ENCODE peak calls at places on chromosome 21, in eight cellular contexts. Y is endothelial cell of umbilical vein, L is SK-N-SH, H is Panc1, G is transverse colon, F is GM23338, K is GM12878, B is sigmoid colon. W is an unnamed sample. For H3K36me3, the result is how much of the 10 kb centered on the place peaks cover.

GRCh38 chr21:37098756-37099155 is 25.7 kb downstream of the TTC3 start:
- DNase-seq in L (no peak), K (no peak), F (no peak), H (no peak), Y (no peak), B (no peak), G (no peak), W (no peak)

GRCh38 chr21:14678987-14679574 is 133.0 kb upstream of the SAMSN1 start:
- DNase-seq in Y (no peak), G (peak), H (no peak), F (no peak), K (no peak), B (no peak), L (no peak), W (no peak)

GRCh38 chr21:40516336-40516735 is 330.6 kb downstream of the DSCAM start:
- DNase-seq in K (no peak), L (no peak), H (no peak), G (peak), Y (no peak), B (no peak), F (peak), W (no peak)

GRCh38 chr21:41411449-41412089 is 14.5 kb upstream of the MX1 start:
- DNase-seq in H (no peak), K (peak), L (no peak), Y (no peak), F (peak), B (no peak), G (peak), W (no peak)

GRCh38 chr21:26846036-26846931 is 1.1 kb upstream of the ADAMTS1 start:
- DNase-seq in Y (peak), L (peak), B (peak), K (no peak), G (peak), F (peak), H (no peak), W (peak)

GRCh38 chr21:35528109-35529042 is 479.3 kb upstream of the RUNX1 start:
- DNase-seq in H (no peak), Y (no peak), G (peak), L (no peak), B (no peak), F (no peak), K (no peak), W (no peak)

GRCh38 chr21:35458406-35458805 is 409.3 kb upstream of the RUNX1 start:
- DNase-seq in K (no peak), G (no peak), H (no peak), B (no peak), F (no peak), L (no peak), Y (no peak), W (no peak)

GRCh38 chr21:26835027-26835713 is 10.0 kb downstream of the ADAMTS1 start:
- DNase-seq in H (no peak), F (no peak), Y (no peak), G (no peak), K (no peak), L (no peak), B (peak), W (no peak)

GRCh38 chr21:14582934-14583628 is 37.0 kb upstream of the SAMSN1 start:
- DNase-seq in G (no peak), B (no peak), H (no peak), F (no peak), K (no peak), L (no peak), Y (no peak), W (no peak)

GRCh38 chr21:37653201-37653600 is 263.1 kb downstream of the KCNJ6 start:
- DNase-seq in G (no peak), F (no peak), H (no peak), K (no peak), B (no peak), Y (no peak), L (no peak), W (no peak)

GRCh38 chr21:40507978-40508377 is 339.0 kb downstream of the DSCAM start:
- DNase-seq in L (no peak), B (no peak), F (no peak), H (peak), K (no peak), Y (no peak), G (no peak), W (no peak)

GRCh38 chr21:27149034-27149433 is 182.1 kb upstream of the ADAMTS5 start:
- DNase-seq in Y (no peak), B (no peak), G (no peak), L (no peak), H (no peak), F (no peak), K (no peak), W (no peak)

GRCh38 chr21:15062566-15062965 is 2.2 kb downstream of the NRIP1 start:
- DNase-seq in K (no peak), G (no peak), F (no peak), B (no peak), L (no peak), H (no peak), Y (peak), W (no peak)

GRCh38 chr21:36388835-36389234 is 3.6 kb downstream of the CHAF1B start:
- DNase-seq in F (peak), G (no peak), L (peak), K (no peak), B (no peak), Y (no peak), H (no peak), W (no peak)

GRCh38 chr21:30146558-30147282 is 19.9 kb downstream of the CLDN17 start:
- DNase-seq in G (no peak), Y (no peak), L (no peak), K (no peak), H (no peak), F (no peak), B (no peak), W (peak)

GRCh38 chr21:24727803-24728425 is 879.4 kb downstream of the MRPL39 start:
- DNase-seq in L (no peak), G (no peak), Y (no peak), B (no peak), K (no peak), F (peak), H (no peak), W (no peak)

GRCh38 chr21:41133896-41134522 is 34.0 kb upstream of the BACE2 start:
- DNase-seq in G (no peak), Y (peak), K (no peak), B (no peak), L (peak), F (peak), H (peak), W (no peak)

GRCh38 chr21:35190201-35190701 is 141.1 kb upstream of the RUNX1 start:
- DNase-seq in H (peak), Y (no peak), B (no peak), K (no peak), L (no peak), F (no peak), G (no peak), W (no peak)

GRCh38 chr21:23968722-23969647 is 1638.3 kb downstream of the MRPL39 start:
- DNase-seq in B (no peak), F (peak), K (peak), Y (peak), H (peak), L (peak), G (peak), W (no peak)

GRCh38 chr21:35664683-35665082 is 395.6 kb downstream of the SETD4 start:
- DNase-seq in B (no peak), F (no peak), Y (no peak), L (no peak), G (no peak), H (no peak), K (peak), W (no peak)

GRCh38 chr21:36700961-36701911 is 2.3 kb downstream of the SIM2 start:
- DNase-seq in F (peak), G (no peak), L (peak), B (no peak), Y (no peak), H (no peak), K (no peak), W (no peak)

GRCh38 chr21:16070207-16070651 is 340.4 kb downstream of the USP25 start:
- DNase-seq in G (no peak), Y (no peak), K (no peak), L (peak), H (no peak), F (no peak), B (no peak), W (peak)

GRCh38 chr21:42633858-42634257 is 19.6 kb upstream of the PDE9A start:
- DNase-seq in G (peak), Y (no peak), K (no peak), F (no peak), H (no peak), L (no peak), B (peak), W (no peak)

GRCh38 chr21:36072453-36073167 is 2.8 kb downstream of the CBR1 start:
- DNase-seq in G (no peak), H (no peak), K (no peak), F (no peak), L (no peak), Y (no peak), B (no peak), W (no peak)

GRCh38 chr21:15298306-15298705 is 233.5 kb upstream of the NRIP1 start:
- DNase-seq in K (no peak), G (no peak), F (no peak), B (no peak), L (no peak), Y (peak), H (no peak), W (no peak)

GRCh38 chr21:42144679-42145568 is 73.8 kb downstream of the UMODL1 start:
- DNase-seq in G (no peak), L (no peak), H (no peak), K (no peak), Y (no peak), F (no peak), B (peak), W (no peak)

GRCh38 chr21:41953831-41954653 is at the start of gene C2CD2:
- DNase-seq in H (no peak), B (peak), Y (peak), K (no peak), L (peak), G (peak), F (peak), W (no peak)

GRCh38 chr21:31382060-31382459 is 38.0 kb upstream of the TIAM1 start:
- DNase-seq in G (no peak), Y (no peak), B (no peak), H (no peak), L (no peak), K (no peak), F (no peak), W (no peak)

GRCh38 chr21:15431053-15431452 is 298.7 kb upstream of the USP25 start:
- DNase-seq in K (no peak), F (no peak), B (no peak), L (no peak), Y (no peak), H (no peak), G (no peak), W (no peak)

DNA sequence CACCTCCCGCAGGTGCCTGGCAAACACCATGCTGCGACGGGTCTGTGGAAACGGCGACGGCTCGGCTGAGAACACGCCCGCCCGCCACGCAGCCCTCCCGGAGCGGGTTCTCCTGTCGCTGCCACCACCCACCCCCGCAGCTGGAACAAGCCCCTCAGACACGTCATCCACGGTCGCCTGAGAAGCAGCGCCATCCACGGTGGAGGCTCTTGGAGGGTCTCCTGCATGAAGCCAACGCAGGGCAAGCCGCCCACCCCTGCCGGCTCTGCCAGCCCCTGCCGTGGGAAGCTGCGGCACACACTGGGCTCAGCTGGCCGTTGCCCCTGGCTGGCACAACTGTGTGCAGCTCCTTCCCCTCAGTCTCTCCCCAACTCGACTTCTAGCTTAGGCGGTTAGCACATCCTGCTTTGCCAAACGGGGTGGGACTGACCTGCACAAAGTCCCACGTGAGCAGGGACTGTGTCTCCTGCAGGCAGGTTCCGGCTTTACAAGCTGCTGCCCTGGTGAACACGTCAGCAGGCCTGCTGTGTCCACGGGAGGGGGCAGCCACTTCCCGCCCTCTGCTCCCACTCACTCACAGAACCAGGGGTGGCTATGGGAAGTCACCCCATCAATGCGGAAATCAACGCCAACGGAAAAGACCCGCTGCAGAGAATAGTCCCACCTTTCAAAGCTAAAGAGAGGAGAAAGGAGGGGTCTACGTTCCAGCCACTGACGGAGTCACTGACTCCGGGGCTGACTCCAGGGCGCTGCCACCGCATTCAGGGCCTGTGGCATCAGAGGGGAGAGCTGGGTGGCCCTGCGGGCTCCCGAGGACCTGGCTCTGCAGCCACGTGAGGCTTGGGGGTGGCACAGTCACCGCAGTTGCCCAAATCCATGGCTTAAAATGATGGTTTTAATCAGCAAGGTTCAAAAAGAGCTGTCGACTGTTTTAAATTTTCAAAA is 10.3 kb downstream of the POFUT2 start:
- DNase-seq in B (peak), Y (no peak), G (peak), L (no peak), F (no peak), H (no peak), K (no peak), W (no peak)
- TF ChIP-seq CTCF in B (no peak), Y (no peak), G (no peak), L (no peak), F (no peak), H (no peak), K (no peak), W (no peak)

DNA sequence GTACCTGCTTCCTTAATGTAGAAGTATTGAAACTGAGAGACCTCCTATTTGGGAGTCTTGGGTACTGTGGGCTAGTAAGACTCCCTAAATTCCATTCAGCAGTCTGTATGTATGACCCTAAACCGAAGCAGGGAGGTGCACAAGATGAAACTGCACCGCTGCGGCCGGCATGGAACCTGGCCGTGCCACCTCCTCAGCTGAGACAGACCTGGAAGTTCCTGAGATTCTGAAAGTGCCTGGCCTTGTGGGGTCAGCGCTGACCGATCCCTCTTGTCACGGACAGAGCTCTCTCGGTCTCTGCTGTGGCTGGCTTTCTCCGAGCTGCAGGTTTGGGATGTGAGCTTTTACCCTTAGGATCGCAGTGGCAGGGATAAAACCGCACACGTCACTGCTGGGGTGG is 27.0 kb downstream of the PCNT start:
- DNase-seq in H (no peak), Y (no peak), G (no peak), B (no peak), F (no peak), L (no peak), K (no peak), W (no peak)
- H3K36me3 ChIP-seq in H (under half), Y (under half), G (half or more), B (half or more), F (under half), L (under half), K (half or more), W (under half)

DNA sequence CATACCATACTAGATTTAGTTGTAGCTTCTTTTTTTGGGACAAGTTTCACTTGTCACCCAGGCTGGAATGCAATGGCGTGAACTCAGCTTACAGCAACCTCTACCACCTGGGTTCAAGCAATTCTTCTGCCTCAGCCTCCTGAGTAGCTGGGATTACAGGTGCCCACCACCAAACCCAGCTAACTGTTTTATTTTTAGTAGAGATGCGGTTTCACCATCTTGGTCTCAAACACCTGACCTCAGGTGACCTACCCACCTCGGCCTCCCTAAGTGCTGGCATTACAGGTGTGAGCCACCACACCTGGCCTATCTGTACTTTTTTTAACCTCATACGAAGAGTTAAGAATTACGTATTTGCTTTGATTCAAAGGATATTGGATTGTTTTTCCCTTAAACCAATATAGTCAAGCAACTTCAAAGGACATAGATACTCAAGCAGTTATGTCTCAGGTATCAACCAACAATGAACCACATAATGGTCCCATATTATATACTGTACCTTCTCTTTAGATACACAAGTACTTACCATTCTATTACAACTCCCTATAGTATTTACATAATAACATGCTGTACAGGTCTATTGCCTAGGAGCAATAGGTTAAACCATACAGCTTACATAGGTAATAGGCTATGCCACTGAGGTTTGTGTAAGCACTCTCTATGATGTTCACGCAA is 7.5 kb downstream of the HMGN1 start:
- DNase-seq in Y (no peak), H (no peak), F (no peak), K (no peak), B (no peak), G (no peak), L (no peak), W (no peak)
- TF ChIP-seq POLR2AphosphoS5 in Y (no peak), H (no peak), F (no peak), K (peak), B (no peak), G (no peak), L (peak), W (no peak)

GRCh38 chr21:43727571-43728466 is 8.9 kb downstream of the PDXK start:
- DNase-seq in G (no peak), Y (no peak), B (no peak), F (no peak), K (no peak), H (no peak), L (no peak), W (no peak)
- TF ChIP-seq CTCF in G (no peak), Y (peak), B (no peak), F (peak), K (no peak), H (no peak), L (peak), W (no peak)

DNA sequence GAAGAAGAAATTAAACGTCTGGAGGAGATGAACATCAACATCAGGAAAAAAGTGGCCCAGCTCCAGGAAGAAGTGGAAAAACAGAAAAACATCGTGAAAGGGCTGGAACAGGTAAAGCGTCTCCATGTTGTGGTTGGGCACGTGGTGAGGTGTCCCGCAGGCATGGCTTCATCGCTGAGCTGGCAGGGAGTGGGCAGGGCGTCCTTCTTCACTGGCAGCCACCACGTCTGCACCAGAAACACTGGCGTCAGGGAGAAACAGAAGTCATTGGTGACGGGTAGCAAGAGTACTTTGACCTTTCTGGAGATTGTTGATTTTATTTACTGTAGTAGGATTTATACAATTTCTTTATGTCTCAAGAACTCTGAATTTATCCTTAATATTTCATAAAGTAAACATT is 59.0 kb upstream of the DIP2A start:
- DNase-seq in Y (no peak), B (no peak), F (no peak), K (no peak), H (no peak), G (no peak), L (no peak), W (no peak)
- H3K36me3 ChIP-seq in Y (under half), B (under half), F (under half), K (under half), H (under half), G (under half), L (under half), W (under half)

DNA sequence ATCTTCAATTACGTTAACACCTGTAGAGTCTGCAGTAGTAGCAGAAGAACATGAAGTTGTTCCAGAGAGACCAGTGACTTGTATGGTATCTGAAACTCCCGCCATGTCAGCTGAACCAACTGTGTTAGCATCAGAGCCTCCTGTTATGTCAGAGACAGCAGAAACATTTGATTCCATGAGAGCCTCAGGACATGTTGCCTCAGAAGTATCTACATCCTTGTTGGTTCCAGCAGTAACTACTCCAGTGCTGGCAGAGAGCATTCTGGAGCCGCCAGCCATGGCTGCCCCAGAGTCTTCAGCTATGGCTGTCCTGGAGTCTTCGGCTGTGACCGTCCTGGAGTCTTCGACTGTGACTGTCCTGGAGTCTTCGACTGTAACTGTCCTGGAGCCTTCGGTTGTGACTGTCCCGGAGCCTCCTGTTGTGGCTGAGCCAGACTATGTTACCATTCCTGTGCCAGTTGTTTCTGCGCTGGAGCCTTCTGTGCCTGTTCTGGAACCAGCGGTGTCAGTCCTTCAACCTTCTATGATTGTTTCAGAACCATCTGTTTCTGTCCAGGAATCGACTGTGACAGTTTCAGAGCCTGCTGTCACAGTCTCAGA is 10.3 kb downstream of the SON start:
- DNase-seq in B (no peak), Y (no peak), F (no peak), K (no peak), H (no peak), L (no peak), G (no peak), W (no peak)
- TF ChIP-seq POLR2AphosphoS5 in B (no peak), Y (no peak), F (no peak), K (peak), H (no peak), L (no peak), G (no peak), W (no peak)

DNA sequence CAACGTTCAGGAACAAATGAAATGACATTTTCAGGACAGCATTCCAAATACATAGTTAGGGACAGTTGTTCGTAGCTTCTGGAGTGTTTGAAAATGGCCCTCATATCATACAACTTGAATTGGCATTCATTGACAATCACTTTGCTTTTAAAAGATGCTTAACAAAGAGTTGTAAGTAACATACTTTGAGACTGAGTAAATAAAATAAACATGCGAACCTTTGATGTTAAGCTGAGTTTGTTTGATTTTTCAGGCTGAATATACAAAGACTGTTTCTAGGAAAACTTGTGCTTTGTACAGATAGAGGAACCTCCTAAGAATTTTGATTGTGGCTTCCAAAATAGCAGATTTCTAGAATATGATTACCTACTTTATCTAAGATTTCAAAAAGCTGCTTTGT is 45.3 kb downstream of the ITSN1 start:
- DNase-seq in K (no peak), B (no peak), Y (no peak), L (no peak), F (no peak), H (no peak), G (no peak), W (no peak)
- TF ChIP-seq CTCF in K (no peak), B (no peak), Y (no peak), L (no peak), F (no peak), H (no peak), G (no peak), W (no peak)

W was measured in prostate gland.